ENCODE peak calls at places on chromosome 13, in seven cellular contexts. G is mesendoderm, U is H1, Y is mesenchymal stem cell, Q is H9, R is IMR-90, A is trophoblast cell. W is an unnamed sample.

GRCh38 chr13:74966814-74967213 is 515.2 kb downstream of the TBC1D4 start:
- DNase-seq in G (peak; percentile 47), U (no peak), Y (peak; percentile 49), Q (no peak), R (no peak), A (no peak), W (no peak)

GRCh38 chr13:72875233-72875632 is 93.3 kb downstream of the PIBF1 start:
- DNase-seq in G (no peak), U (no peak), Y (no peak), Q (no peak), R (no peak), A (no peak), W (no peak)

GRCh38 chr13:46475586-46475991 is 77.4 kb upstream of the LRCH1 start:
- DNase-seq in G (no peak), U (no peak), Y (peak; percentile 81), Q (no peak), R (no peak), A (no peak), W (no peak)

GRCh38 chr13:73913043-73913740 is 221.0 kb downstream of the KLF12 start:
- DNase-seq in G (peak; percentile 76), U (no peak), Y (peak; percentile 82), Q (no peak), R (peak; percentile 59), A (no peak), W (no peak)

GRCh38 chr13:85819513-85819912 is 20.3 kb upstream of the SLITRK6 start:
- DNase-seq in G (no peak), U (no peak), Y (no peak), Q (no peak), R (no peak), A (no peak), W (no peak)

GRCh38 chr13:36157475-36157874 is 26.3 kb upstream of the DCLK1 start:
- DNase-seq in G (no peak), U (no peak), Y (no peak), Q (no peak), R (no peak), A (no peak), W (no peak)

GRCh38 chr13:29532136-29532535 is 63.4 kb downstream of the SLC7A1 start:
- DNase-seq in G (no peak), U (no peak), Y (no peak), Q (no peak), R (no peak), A (peak; percentile 96), W (no peak)

GRCh38 chr13:36848228-36848982 is 29.4 kb downstream of the RFXAP start:
- DNase-seq in G (peak; percentile 43), U (peak; percentile 55), Y (no peak), Q (no peak), R (peak; percentile 19), A (no peak), W (no peak)

GRCh38 chr13:89324582-89324981 is 1653.4 kb downstream of the SLITRK5 start:
- DNase-seq in G (peak; percentile 82), U (no peak), Y (no peak), Q (no peak), R (no peak), A (no peak), W (no peak)

GRCh38 chr13:80598189-80598588 is 257.3 kb upstream of the SPRY2 start:
- DNase-seq in G (no peak), U (no peak), Y (no peak), Q (no peak), R (no peak), A (no peak), W (no peak)
- H2BK5ac ChIP-seq in G (no peak overlapping the region), U (no peak overlapping the region), Y (no peak overlapping the region), Q (no peak overlapping the region), R (no peak overlapping the region), A (no peak overlapping the region), W (no peak overlapping the region)

GRCh38 chr13:98619556-98619955 is 42.6 kb upstream of the STK24 start:
- DNase-seq in G (no peak), U (peak; percentile 7), Y (no peak), Q (no peak), R (no peak), A (no peak), W (no peak)
- H2BK5ac ChIP-seq in G (no peak overlapping the region), U (no peak overlapping the region), Y (no peak overlapping the region), Q (no peak overlapping the region), R (no peak overlapping the region), A (no peak overlapping the region), W (no peak overlapping the region)

GRCh38 chr13:20991741-20992520 is 69.5 kb downstream of the LATS2 start:
- DNase-seq in G (no peak), U (no peak), Y (no peak), Q (no peak), R (no peak), A (no peak), W (no peak)

GRCh38 chr13:20989883-20990282 is 71.5 kb downstream of the LATS2 start:
- DNase-seq in G (no peak), U (no peak), Y (no peak), Q (no peak), R (no peak), A (no peak), W (no peak)

GRCh38 chr13:20988033-20988908 is 73.1 kb downstream of the LATS2 start:
- DNase-seq in G (no peak), U (no peak), Y (no peak), Q (no peak), R (no peak), A (no peak), W (no peak)

GRCh38 chr13:20990910-20991525 is 70.4 kb downstream of the LATS2 start:
- DNase-seq in G (no peak), U (no peak), Y (no peak), Q (no peak), R (no peak), A (no peak), W (no peak)

DNA sequence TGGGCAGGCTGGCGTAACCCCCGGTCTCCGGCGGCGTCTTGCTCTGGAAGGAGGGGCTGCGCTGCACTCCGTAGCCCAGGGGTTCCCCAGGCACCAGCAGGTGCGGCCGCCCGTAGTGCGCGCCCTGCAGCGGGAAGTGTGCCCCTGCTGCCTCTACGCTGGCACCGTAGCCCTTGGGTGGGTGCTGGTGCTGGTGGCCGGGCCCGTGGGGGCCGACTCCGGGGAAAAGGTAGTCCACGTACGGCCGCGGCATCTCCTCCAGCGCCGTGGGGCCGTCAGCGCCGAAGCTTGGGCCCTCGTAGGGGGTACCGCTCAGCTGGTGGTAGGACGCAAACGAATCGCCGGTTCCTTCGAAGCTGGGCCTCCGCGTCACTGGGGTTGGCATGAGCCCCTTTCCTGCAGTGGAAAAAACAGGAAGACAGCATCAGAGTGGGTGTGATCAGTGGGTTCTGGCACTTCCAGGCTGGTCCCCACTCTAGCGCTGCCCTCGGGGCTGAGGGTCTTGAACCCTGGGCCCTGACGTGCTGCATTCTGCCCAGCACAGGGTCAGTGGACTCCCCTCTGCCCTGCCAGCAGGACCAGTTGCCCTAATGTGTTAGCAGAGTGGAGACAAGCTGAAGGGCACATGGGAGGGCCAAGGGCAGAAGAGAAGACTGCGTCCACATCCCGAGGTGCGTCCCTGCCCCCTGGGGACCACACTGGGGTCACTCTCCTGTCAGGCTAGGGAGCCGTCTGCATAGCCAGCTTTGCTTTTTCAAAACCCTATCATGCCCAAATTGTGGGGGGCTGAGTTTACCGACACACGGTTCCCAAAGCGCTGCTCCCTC is 72.3 kb downstream of the LATS2 start:
- DNase-seq in G (no peak), U (no peak), Y (no peak), Q (no peak), R (no peak), A (no peak), W (no peak)
- H2BK5ac ChIP-seq in G (no peak overlapping the region), U (peak overlapping the region; percentile 16), Y (no peak overlapping the region), Q (no peak overlapping the region), R (no peak overlapping the region), A (no peak overlapping the region), W (no peak overlapping the region)

DNA sequence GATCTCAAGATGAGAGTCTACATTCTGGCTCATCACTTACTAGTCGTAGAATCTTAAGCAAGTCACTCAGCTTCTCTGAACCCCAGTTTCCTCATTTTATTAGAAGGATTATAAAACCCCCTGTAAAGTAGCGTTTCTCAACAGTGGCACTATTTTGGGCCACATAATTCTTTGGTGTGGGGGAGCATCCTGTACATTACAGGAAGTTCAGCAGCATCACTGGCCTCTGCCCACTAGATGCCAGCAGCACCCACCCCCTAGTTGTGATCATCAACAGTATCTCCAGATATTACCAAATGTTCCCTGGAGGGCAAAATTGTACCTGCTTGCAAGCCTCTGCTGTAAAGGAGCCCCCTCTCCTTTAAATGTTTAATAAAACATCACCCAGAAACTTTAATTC is 22.6 kb downstream of the STARD13 start:
- DNase-seq in G (no peak), U (no peak), Y (no peak), Q (no peak), R (no peak), A (no peak), W (no peak)
- H2BK5ac ChIP-seq in G (no peak overlapping the region), U (no peak overlapping the region), Y (no peak overlapping the region), Q (no peak overlapping the region), R (peak overlapping the region; percentile 98), A (no peak overlapping the region), W (no peak overlapping the region)

DNA sequence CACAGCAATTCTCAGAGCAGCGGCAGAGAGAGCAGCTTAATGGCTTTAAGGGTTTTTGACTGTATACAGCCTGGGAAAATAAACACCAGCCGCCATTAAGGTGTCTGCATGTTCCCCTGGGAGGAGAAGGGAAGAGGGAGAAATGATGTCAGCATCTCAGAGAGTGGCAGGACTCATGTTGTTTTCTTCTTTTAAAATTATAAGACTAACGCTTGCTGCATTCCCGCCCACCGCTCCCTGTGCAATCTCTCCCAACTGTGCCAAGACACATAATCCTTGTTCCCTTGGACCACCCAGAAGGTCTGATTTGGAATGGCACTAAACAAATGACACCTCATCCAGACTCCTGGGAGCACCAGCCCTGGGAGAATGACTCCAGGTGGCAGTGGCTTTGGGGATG is 27.7 kb upstream of the FAM216B start:
- DNase-seq in G (no peak), U (no peak), Y (peak; percentile 57), Q (no peak), R (no peak), A (no peak), W (no peak)
- H2BK5ac ChIP-seq in G (no peak overlapping the region), U (no peak overlapping the region), Y (no peak overlapping the region), Q (no peak overlapping the region), R (no peak overlapping the region), A (no peak overlapping the region), W (no peak overlapping the region)

GRCh38 chr13:26095846-26096245 is 44.0 kb upstream of the SHISA2 start:
- DNase-seq in G (no peak), U (no peak), Y (no peak), Q (no peak), R (no peak), A (no peak), W (no peak)

GRCh38 chr13:26095338-26095737 is 43.5 kb upstream of the SHISA2 start:
- DNase-seq in G (peak; percentile 4), U (no peak), Y (no peak), Q (no peak), R (no peak), A (no peak), W (no peak)
- H2BK5ac ChIP-seq in G (no peak overlapping the region), U (no peak overlapping the region), Y (no peak overlapping the region), Q (no peak overlapping the region), R (no peak overlapping the region), A (no peak overlapping the region), W (no peak overlapping the region)